ENCODE peak calls at places on chromosomes 11 and 22, in seven cellular contexts. T is IMR-90, R is H1, D is mesendoderm, S is neuronal stem cell, I is trophoblast cell, Z is mesenchymal stem cell. F is an unnamed sample.

GRCh38 chr22:38718414-38718813 is 12.7 kb downstream of the GTPBP1 start:
- DNase-seq in T (peak; percentile 81), R (no peak), D (peak; percentile 88), S (no peak), I (peak; percentile 83), Z (peak; percentile 92), F (no peak)

GRCh38 chr11:122893131-122893530 is 10.6 kb downstream of the JHY start:
- DNase-seq in T (no peak), R (no peak), D (no peak), S (no peak), I (no peak), Z (no peak), F (no peak)

GRCh38 chr22:45757068-45757467 is 85.4 kb downstream of the ATXN10 start:
- DNase-seq in T (peak; percentile 14), R (peak; percentile 58), D (peak; percentile 97), S (peak; percentile 65), I (peak; percentile 66), Z (no peak), F (peak; percentile 88)

GRCh38 chr11:33722579-33723234 is 13.5 kb downstream of the CD59 start:
- DNase-seq in T (peak; percentile 80), R (no peak), D (peak; percentile 53), S (no peak), I (peak; percentile 87), Z (peak; percentile 89), F (no peak)

GRCh38 chr11:35030716-35031213 is 108.2 kb upstream of the CD44 start:
- DNase-seq in T (peak; percentile 98), R (no peak), D (peak; percentile 78), S (no peak), I (peak; percentile 89), Z (peak; percentile 99), F (no peak)

GRCh38 chr11:60457576-60457975 is 1.9 kb downstream of the MS4A1 start:
- DNase-seq in T (no peak), R (no peak), D (no peak), S (no peak), I (no peak), Z (no peak), F (no peak)

GRCh38 chr11:66432597-66432996 is 6.1 kb downstream of the MRPL11 start:
- DNase-seq in T (no peak), R (no peak), D (no peak), S (no peak), I (no peak), Z (no peak), F (no peak)

GRCh38 chr11:32827276-32827675 is 2.5 kb upstream of the PRRG4 start:
- DNase-seq in T (no peak), R (no peak), D (no peak), S (no peak), I (no peak), Z (no peak), F (no peak)

GRCh38 chr22:25966448-25966913 is 202.8 kb upstream of the SEZ6L start:
- DNase-seq in T (no peak), R (no peak), D (peak; percentile 81), S (no peak), I (no peak), Z (no peak), F (no peak)

GRCh38 chr22:48923165-48923875 is 904.4 kb downstream of the BRD1 start:
- DNase-seq in T (no peak), R (peak; percentile 24), D (no peak), S (no peak), I (no peak), Z (no peak), F (no peak)

GRCh38 chr22:24051028-24051427 is 39.9 kb downstream of the CABIN1 start:
- DNase-seq in T (no peak), R (no peak), D (no peak), S (no peak), I (no peak), Z (no peak), F (no peak)

GRCh38 chr11:117478926-117479325 is 151.3 kb downstream of the CEP164 start:
- DNase-seq in T (no peak), R (no peak), D (no peak), S (no peak), I (no peak), Z (no peak), F (no peak)

GRCh38 chr22:36737776-36738175 is 34.2 kb upstream of the CACNG2 start:
- DNase-seq in T (no peak), R (no peak), D (no peak), S (no peak), I (no peak), Z (no peak), F (peak; percentile 12)

GRCh38 chr11:85530596-85530995 is 96.5 kb downstream of the DLG2 start:
- DNase-seq in T (no peak), R (no peak), D (no peak), S (no peak), I (no peak), Z (no peak), F (no peak)

GRCh38 chr11:118295834-118296454 is 8.6 kb upstream of the CD3E start:
- DNase-seq in T (peak; percentile 12), R (no peak), D (peak; percentile 54), S (no peak), I (no peak), Z (peak; percentile 16), F (no peak)

GRCh38 chr22:42970029-42970428 is 44.9 kb downstream of the PACSIN2 start:
- DNase-seq in T (no peak), R (no peak), D (peak; percentile 47), S (no peak), I (no peak), Z (no peak), F (no peak)

GRCh38 chr11:101407324-101407723 is 176.5 kb downstream of the TRPC6 start:
- DNase-seq in T (peak; percentile 36), R (no peak), D (no peak), S (no peak), I (no peak), Z (no peak), F (no peak)

GRCh38 chr11:67627788-67628624 is 1.7 kb downstream of the NUDT8 start:
- DNase-seq in T (no peak), R (no peak), D (peak; percentile 66), S (no peak), I (no peak), Z (no peak), F (peak; percentile 67)

GRCh38 chr22:42316988-42317387 is 46.5 kb upstream of the TCF20 start:
- DNase-seq in T (no peak), R (no peak), D (no peak), S (no peak), I (no peak), Z (no peak), F (no peak)

GRCh38 chr11:30377347-30377746 is 54.4 kb downstream of the ARL14EP start:
- DNase-seq in T (no peak), R (no peak), D (no peak), S (no peak), I (no peak), Z (no peak), F (no peak)

GRCh38 chr11:97657852-97658251 is 1268.0 kb downstream of the JRKL start:
- DNase-seq in T (no peak), R (no peak), D (no peak), S (no peak), I (no peak), Z (no peak), F (no peak)

GRCh38 chr11:13784848-13785247 is 116.4 kb downstream of the FAR1 start:
- DNase-seq in T (no peak), R (no peak), D (no peak), S (no peak), I (no peak), Z (no peak), F (no peak)

GRCh38 chr11:44530413-44531115 is 34.9 kb upstream of the CD82 start:
- DNase-seq in T (peak; percentile 19), R (no peak), D (peak; percentile 57), S (no peak), I (no peak), Z (peak; percentile 29), F (no peak)

GRCh38 chr11:39732002-39732401 is 1727.5 kb downstream of the LRRC4C start:
- DNase-seq in T (no peak), R (no peak), D (no peak), S (no peak), I (no peak), Z (peak; percentile 9), F (no peak)
- H3K4ac ChIP-seq in T (no peak overlapping the region), R (no peak overlapping the region), D (no peak overlapping the region), S (no peak overlapping the region), I (no peak overlapping the region), Z (no peak overlapping the region), F (no peak overlapping the region)

GRCh38 chr11:93525601-93526000 is 17.6 kb downstream of the SMCO4 start:
- DNase-seq in T (peak; percentile 61), R (no peak), D (no peak), S (no peak), I (no peak), Z (peak; percentile 51), F (no peak)
- H3K4ac ChIP-seq in T (no peak overlapping the region), R (no peak overlapping the region), D (no peak overlapping the region), S (no peak overlapping the region), I (no peak overlapping the region), Z (no peak overlapping the region), F (no peak overlapping the region)

GRCh38 chr22:50437511-50438304 is 37.1 kb downstream of the SBF1 start:
- DNase-seq in T (no peak), R (no peak), D (no peak), S (no peak), I (no peak), Z (no peak), F (no peak)
- H3K4ac ChIP-seq in T (no peak overlapping the region), R (no peak overlapping the region), D (no peak overlapping the region), S (no peak overlapping the region), I (no peak overlapping the region), Z (no peak overlapping the region), F (no peak overlapping the region)

GRCh38 chr22:44449061-44449682 is 48.9 kb downstream of the RTL6 start:
- DNase-seq in T (peak; percentile 93), R (no peak), D (peak; percentile 28), S (no peak), I (no peak), Z (peak; percentile 78), F (no peak)

GRCh38 chr22:44448271-44448780 is 49.7 kb downstream of the RTL6 start:
- DNase-seq in T (peak; percentile 94), R (no peak), D (no peak), S (no peak), I (peak; percentile 73), Z (peak; percentile 89), F (no peak)

GRCh38 chr22:44451016-44451415 is 47.0 kb downstream of the RTL6 start:
- DNase-seq in T (no peak), R (no peak), D (no peak), S (no peak), I (no peak), Z (no peak), F (no peak)

GRCh38 chr22:44450503-44450902 is 47.5 kb downstream of the RTL6 start:
- DNase-seq in T (no peak), R (no peak), D (no peak), S (no peak), I (no peak), Z (no peak), F (no peak)

DNA sequence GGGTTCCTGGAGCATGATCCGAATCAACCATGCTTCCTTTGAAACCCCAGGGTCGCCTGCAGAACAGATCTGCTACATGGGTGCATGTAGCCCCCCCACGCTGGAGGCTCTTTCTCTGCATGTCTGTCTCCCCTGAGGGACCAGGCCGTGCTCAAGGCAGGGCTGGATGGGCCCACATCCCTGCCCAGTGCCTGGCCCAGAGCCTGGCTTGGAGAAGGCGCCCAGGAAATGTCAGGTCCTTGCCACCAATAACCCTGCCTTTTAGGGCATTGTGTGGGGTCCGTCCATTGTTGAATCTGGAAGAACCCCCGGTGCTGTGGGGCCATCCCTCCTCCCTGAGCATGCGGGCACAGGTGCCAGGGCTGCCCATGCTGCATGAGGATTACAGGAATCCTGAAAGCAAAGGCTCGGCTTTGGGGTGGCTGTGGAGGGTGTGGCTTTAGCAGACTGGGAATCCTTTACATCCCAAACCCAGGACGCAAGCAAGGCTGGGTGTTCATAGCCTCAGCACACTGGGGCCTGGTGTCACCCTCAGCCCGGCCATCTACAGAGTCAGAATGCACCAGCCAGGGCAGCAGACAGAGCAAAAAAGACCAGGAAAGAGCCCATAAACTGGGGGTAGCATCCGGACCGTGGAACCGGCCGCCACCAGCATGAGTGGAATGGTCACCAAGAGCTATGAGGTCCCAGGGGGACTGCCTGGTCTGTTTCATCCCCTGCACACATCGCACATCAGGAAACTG is 48.2 kb downstream of the RTL6 start:
- DNase-seq in T (no peak), R (no peak), D (no peak), S (no peak), I (no peak), Z (no peak), F (no peak)
- H3K4ac ChIP-seq in T (peak overlapping the region; percentile 90), R (no peak overlapping the region), D (no peak overlapping the region), S (no peak overlapping the region), I (no peak overlapping the region), Z (no peak overlapping the region), F (no peak overlapping the region)